ENCODE peak calls at places on chromosomes 12 and 14, in four cellular contexts. H, S, E and I are unnamed samples.

GRCh38 chr14:106268013-106268727 is 741.8 kb downstream of the TMEM121 start:
- DNase-seq in H (no peak), S (peak), E (no peak), I (no peak)

GRCh38 chr12:219891-220352 is 6.0 kb upstream of the SLC6A12 start:
- DNase-seq in H (no peak), S (peak), E (peak), I (peak)

GRCh38 chr14:29627141-29627540 is 300.5 kb downstream of the PRKD1 start:
- DNase-seq in H (no peak), S (no peak), E (no peak), I (peak)

GRCh38 chr12:1034243-1034642 is 43.2 kb downstream of the ERC1 start:
- DNase-seq in H (no peak), S (no peak), E (no peak), I (no peak)

GRCh38 chr12:74043343-74043742 is 494.3 kb upstream of the ATXN7L3B start:
- DNase-seq in H (no peak), S (peak), E (no peak), I (peak)

GRCh38 chr14:102317564-102318248 is 1.8 kb upstream of the ZNF839 start:
- DNase-seq in H (no peak), S (peak), E (no peak), I (peak)

GRCh38 chr14:105430535-105430934 is 10.9 kb downstream of the MTA1 start:
- DNase-seq in H (no peak), S (peak), E (no peak), I (peak)

GRCh38 chr14:99419905-99420304 is 60.8 kb downstream of the SETD3 start:
- DNase-seq in H (no peak), S (no peak), E (no peak), I (no peak)

GRCh38 chr12:47886471-47887240 is 18.1 kb downstream of the VDR start:
- DNase-seq in H (no peak), S (no peak), E (no peak), I (no peak)

GRCh38 chr14:21016791-21017190 is 8.1 kb downstream of the NDRG2 start:
- DNase-seq in H (no peak), S (no peak), E (no peak), I (no peak)

GRCh38 chr14:55936691-55937090 is 181.5 kb upstream of the PELI2 start:
- DNase-seq in H (no peak), S (no peak), E (no peak), I (no peak)

GRCh38 chr12:5480218-5480952 is 48.5 kb downstream of the NTF3 start:
- DNase-seq in H (no peak), S (no peak), E (peak), I (no peak)

GRCh38 chr12:69430942-69431603 is 39.1 kb upstream of the FRS2 start:
- DNase-seq in H (no peak), S (no peak), E (no peak), I (no peak)

GRCh38 chr12:32179011-32179395 is 72.4 kb downstream of the BICD1 start:
- DNase-seq in H (no peak), S (no peak), E (no peak), I (no peak)

GRCh38 chr14:80930836-80931389 is 10.6 kb downstream of the CEP128 start:
- DNase-seq in H (no peak), S (peak), E (no peak), I (peak)

GRCh38 chr12:54983536-54984102 is 943 bp downstream of the TESPA1 start:
- DNase-seq in H (no peak), S (no peak), E (no peak), I (no peak)

GRCh38 chr12:106774808-106775524 is 484 bp downstream of the RIC8B start:
- DNase-seq in H (no peak), S (no peak), E (no peak), I (no peak)

GRCh38 chr12:121576851-121577391 is 3.9 kb downstream of the KDM2B start:
- DNase-seq in H (no peak), S (peak), E (no peak), I (peak)

GRCh38 chr12:75842119-75842518 is 189.5 kb downstream of the PHLDA1 start:
- DNase-seq in H (no peak), S (no peak), E (no peak), I (no peak)

GRCh38 chr14:75294649-75295033 is 16.0 kb downstream of the FOS start:
- DNase-seq in H (no peak), S (peak), E (no peak), I (no peak)
- TF ChIP-seq CTCF in H (no peak), S (no peak), E (no peak), I (peak)

GRCh38 chr12:102958073-102958829 is 777 bp downstream of the ASCL1 start:
- DNase-seq in H (no peak), S (peak), E (peak), I (peak)
- TF ChIP-seq CTCF in H (no peak), S (no peak), E (no peak), I (no peak)

DNA sequence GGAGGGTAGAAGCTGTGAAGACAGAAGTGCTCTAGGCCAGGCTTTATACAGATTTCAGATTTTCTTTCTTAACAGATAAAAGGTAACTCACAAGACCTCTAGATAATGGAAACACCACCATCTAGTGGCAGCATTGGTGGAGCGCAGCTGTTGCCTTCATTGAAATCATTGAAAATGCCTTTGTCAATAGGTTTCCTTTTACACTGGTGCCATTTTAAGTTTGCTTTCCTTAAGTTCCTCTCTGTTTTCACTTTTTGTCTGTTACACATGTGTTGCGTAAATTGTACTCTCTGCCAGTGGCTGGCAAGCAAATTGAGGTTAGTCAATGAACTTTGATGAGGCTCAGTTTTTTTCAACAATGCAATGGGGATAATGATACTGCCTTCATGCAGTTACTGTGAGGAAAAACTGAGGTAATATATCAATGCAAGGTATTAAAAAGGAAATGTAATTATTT is 31.1 kb downstream of the ALDH1L2 start:
- DNase-seq in H (peak), S (peak), E (peak), I (peak)
- TF ChIP-seq CTCF in H (peak), S (peak), E (peak), I (peak)

GRCh38 chr14:61756135-61756534 is 6.1 kb upstream of the SNAPC1 start:
- DNase-seq in H (no peak), S (no peak), E (no peak), I (no peak)

GRCh38 chr14:61754627-61755381 is 7.4 kb upstream of the SNAPC1 start:
- DNase-seq in H (no peak), S (no peak), E (no peak), I (peak)

GRCh38 chr14:61752626-61753025 is 9.6 kb upstream of the SNAPC1 start:
- DNase-seq in H (no peak), S (no peak), E (no peak), I (no peak)

GRCh38 chr14:61751475-61751989 is 10.7 kb upstream of the SNAPC1 start:
- DNase-seq in H (no peak), S (no peak), E (no peak), I (no peak)

GRCh38 chr14:61753631-61754030 is 8.6 kb upstream of the SNAPC1 start:
- DNase-seq in H (no peak), S (no peak), E (no peak), I (peak)
- TF ChIP-seq CTCF in H (no peak), S (no peak), E (no peak), I (peak)